ENCODE peak calls at places on chromosomes 4 and X, in six cellular contexts. One of them, this sample, is unnamed.
A peak's percentile ranks its signal among the peaks of the same experiment; 100 is the strongest.

GRCh38 chr4:5940470-5941203 is 47.8 kb upstream of the CRMP1 start:
- DNase-seq in GM23248: no peak
- DNase-seq in K562: no peak
- DNase-seq in hepatocyte: no peak
- DNase-seq in A549: no peak
- DNase-seq in OCI-LY7: no peak
- DNase-seq in this sample: peak; percentile 46

GRCh38 chrX:23317799-23318724 is 16.6 kb upstream of the PTCHD1 start:
- DNase-seq in A549: peak; percentile 15
- DNase-seq in hepatocyte: peak; percentile 14
- DNase-seq in OCI-LY7: peak; percentile 20
- DNase-seq in GM23248: peak; percentile 21
- DNase-seq in K562: peak; percentile 69
- DNase-seq in this sample: peak; percentile 61

GRCh38 chr4:123555500-123556273 is 159.1 kb downstream of the SPRY1 start:
- DNase-seq in K562: no peak
- DNase-seq in hepatocyte: peak; percentile 92
- DNase-seq in OCI-LY7: no peak
- DNase-seq in A549: peak; percentile 19
- DNase-seq in GM23248: peak; percentile 68
- DNase-seq in this sample: no peak

GRCh38 chr4:111011458-111011857 is 388.6 kb upstream of the PITX2 start:
- DNase-seq in K562: no peak
- DNase-seq in GM23248: no peak
- DNase-seq in hepatocyte: no peak
- DNase-seq in A549: no peak
- DNase-seq in OCI-LY7: no peak
- DNase-seq in this sample: no peak

GRCh38 chrX:153398275-153398960 is 2.7 kb downstream of the PNMA6E start:
- DNase-seq in A549: no peak
- DNase-seq in K562: no peak
- DNase-seq in GM23248: no peak
- DNase-seq in OCI-LY7: no peak
- DNase-seq in hepatocyte: no peak
- DNase-seq in this sample: no peak

GRCh38 chr4:153758688-153759406 is 977 bp downstream of the RNF175 start:
- DNase-seq in A549: no peak
- DNase-seq in K562: no peak
- DNase-seq in hepatocyte: no peak
- DNase-seq in OCI-LY7: no peak
- DNase-seq in GM23248: peak; percentile 14
- DNase-seq in this sample: no peak

GRCh38 chr4:76188149-76188548 is 25.5 kb downstream of the SCARB2 start:
- DNase-seq in A549: no peak
- DNase-seq in GM23248: no peak
- DNase-seq in K562: no peak
- DNase-seq in OCI-LY7: no peak
- DNase-seq in hepatocyte: no peak
- DNase-seq in this sample: no peak

GRCh38 chr4:104693601-104694201 is 199.0 kb upstream of the CXXC4 start:
- DNase-seq in GM23248: peak; percentile 28
- DNase-seq in A549: no peak
- DNase-seq in hepatocyte: no peak
- DNase-seq in OCI-LY7: peak; percentile 13
- DNase-seq in K562: no peak
- DNase-seq in this sample: no peak

GRCh38 chr4:72063726-72064125 is 31.9 kb downstream of the NPFFR2 start:
- DNase-seq in hepatocyte: no peak
- DNase-seq in GM23248: no peak
- DNase-seq in A549: no peak
- DNase-seq in OCI-LY7: no peak
- DNase-seq in K562: no peak
- DNase-seq in this sample: no peak

DNA sequence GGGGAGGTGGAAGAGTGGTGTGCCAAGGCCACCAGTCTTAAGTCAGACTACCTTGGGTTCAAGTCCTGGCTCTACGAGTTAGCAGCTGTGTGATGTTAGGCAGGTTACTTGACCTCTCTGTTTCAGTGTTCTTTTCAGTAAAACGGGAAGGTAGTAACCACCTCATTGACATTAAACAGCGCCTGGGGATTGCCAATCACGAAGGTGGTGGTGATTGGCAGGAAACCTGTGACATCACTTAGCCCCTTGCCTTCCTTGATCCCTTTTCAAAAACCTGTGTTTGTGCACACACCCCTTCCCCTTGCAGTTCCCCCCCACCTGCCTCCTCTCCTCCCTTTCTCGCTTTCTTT is 7.6 kb downstream of the KLF3 start:
- DNase-seq in GM23248: no peak
- DNase-seq in K562: no peak
- DNase-seq in hepatocyte: no peak
- DNase-seq in OCI-LY7: no peak
- DNase-seq in A549: no peak
- DNase-seq in this sample: no peak
- H3K4me2 ChIP-seq in GM23248: no peak overlapping the region
- H3K4me2 ChIP-seq in K562: peak overlapping the region; percentile 79
- H3K4me2 ChIP-seq in hepatocyte: peak overlapping the region; percentile 70
- H3K4me2 ChIP-seq in OCI-LY7: no peak overlapping the region
- H3K4me2 ChIP-seq in A549: peak overlapping the region; percentile 87
- H3K4me2 ChIP-seq in this sample: peak overlapping the region; percentile 73

DNA sequence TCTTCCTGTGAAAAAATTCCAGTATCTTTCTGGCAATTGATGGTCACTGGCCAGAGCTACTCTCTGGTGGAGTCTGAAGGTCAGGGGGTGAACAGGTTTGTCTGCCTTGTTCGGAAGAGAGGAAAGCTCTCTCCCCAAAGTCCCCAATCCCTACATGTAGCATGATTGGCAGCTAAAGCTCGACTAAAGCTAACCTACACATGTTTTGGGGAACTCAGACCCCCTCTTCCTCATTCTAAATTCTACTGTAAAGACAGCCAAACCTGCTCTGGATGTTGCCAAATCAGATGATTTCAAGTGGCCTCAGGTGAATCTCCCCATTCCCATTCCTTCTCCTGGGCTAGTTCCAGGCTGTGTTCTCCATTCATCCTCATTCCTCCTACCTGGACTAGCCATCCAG is 84.1 kb downstream of the MSN start:
- DNase-seq in K562: no peak
- DNase-seq in hepatocyte: no peak
- DNase-seq in A549: no peak
- DNase-seq in OCI-LY7: no peak
- DNase-seq in GM23248: no peak
- DNase-seq in this sample: no peak
- H3K4me3 ChIP-seq in K562: no peak overlapping the region
- H3K4me3 ChIP-seq in hepatocyte: no peak overlapping the region
- H3K4me3 ChIP-seq in A549: no peak overlapping the region
- H3K4me3 ChIP-seq in OCI-LY7: no peak overlapping the region
- H3K4me3 ChIP-seq in GM23248: no peak overlapping the region
- H3K4me3 ChIP-seq in this sample: no peak overlapping the region

GRCh38 chrX:72126048-72126415 is 5.7 kb downstream of the RTL5 start:
- DNase-seq in K562: no peak
- DNase-seq in GM23248: no peak
- DNase-seq in hepatocyte: no peak
- DNase-seq in A549: no peak
- DNase-seq in OCI-LY7: no peak
- DNase-seq in this sample: no peak

GRCh38 chrX:72127332-72127731 is 4.4 kb downstream of the RTL5 start:
- DNase-seq in A549: no peak
- DNase-seq in K562: no peak
- DNase-seq in hepatocyte: no peak
- DNase-seq in OCI-LY7: no peak
- DNase-seq in GM23248: no peak
- DNase-seq in this sample: no peak

GRCh38 chrX:72125331-72126047 is 6.2 kb downstream of the RTL5 start:
- DNase-seq in OCI-LY7: no peak
- DNase-seq in A549: no peak
- DNase-seq in hepatocyte: no peak
- DNase-seq in K562: no peak
- DNase-seq in GM23248: no peak
- DNase-seq in this sample: no peak

GRCh38 chrX:72128183-72128834 is 3.4 kb downstream of the RTL5 start:
- DNase-seq in GM23248: no peak
- DNase-seq in hepatocyte: no peak
- DNase-seq in K562: no peak
- DNase-seq in OCI-LY7: no peak
- DNase-seq in A549: no peak
- DNase-seq in this sample: no peak

DNA sequence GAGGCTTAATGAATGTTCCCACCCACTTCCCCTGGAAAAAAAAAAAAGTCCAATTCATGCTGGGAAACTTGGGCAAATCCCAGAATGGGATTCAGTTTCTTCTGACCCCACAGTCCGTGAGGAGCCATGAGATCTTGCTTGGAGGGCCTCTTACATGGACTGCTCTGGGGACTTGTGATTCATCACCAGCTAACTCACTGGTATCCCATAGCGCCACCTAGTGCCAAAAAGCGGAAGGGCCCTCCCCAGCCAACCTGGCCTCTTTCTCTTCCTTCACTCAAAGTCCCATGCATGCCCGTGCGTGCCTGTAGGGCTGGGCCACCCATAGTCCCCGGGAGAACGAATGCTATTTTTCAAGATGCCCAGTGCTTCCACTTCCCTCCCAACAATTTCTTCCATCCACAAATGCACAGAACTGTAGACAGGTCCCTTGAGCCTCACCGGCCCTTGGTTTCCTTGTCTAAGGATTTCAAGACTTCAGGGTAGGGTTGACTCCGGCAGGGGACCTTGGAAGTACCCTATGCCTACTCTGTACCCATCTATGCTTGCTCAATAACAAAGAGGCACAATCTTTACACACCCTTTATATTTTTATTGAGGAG is 5.1 kb downstream of the RTL5 start:
- DNase-seq in OCI-LY7: peak; percentile 48
- DNase-seq in GM23248: peak; percentile 84
- DNase-seq in K562: peak; percentile 78
- DNase-seq in hepatocyte: peak; percentile 83
- DNase-seq in A549: peak; percentile 71
- DNase-seq in this sample: peak; percentile 72
- H3K4me1 ChIP-seq in OCI-LY7: no peaks in the 10 kb centered on the region
- H3K4me1 ChIP-seq in GM23248: peaks cover 10% of the 10 kb centered on the region
- H3K4me1 ChIP-seq in K562: no peaks in the 10 kb centered on the region
- H3K4me1 ChIP-seq in hepatocyte: peaks cover 7% of the 10 kb centered on the region
- H3K4me1 ChIP-seq in A549: peaks cover 11% of the 10 kb centered on the region
- H3K4me1 ChIP-seq in this sample: peaks cover 18% of the 10 kb centered on the region

DNA sequence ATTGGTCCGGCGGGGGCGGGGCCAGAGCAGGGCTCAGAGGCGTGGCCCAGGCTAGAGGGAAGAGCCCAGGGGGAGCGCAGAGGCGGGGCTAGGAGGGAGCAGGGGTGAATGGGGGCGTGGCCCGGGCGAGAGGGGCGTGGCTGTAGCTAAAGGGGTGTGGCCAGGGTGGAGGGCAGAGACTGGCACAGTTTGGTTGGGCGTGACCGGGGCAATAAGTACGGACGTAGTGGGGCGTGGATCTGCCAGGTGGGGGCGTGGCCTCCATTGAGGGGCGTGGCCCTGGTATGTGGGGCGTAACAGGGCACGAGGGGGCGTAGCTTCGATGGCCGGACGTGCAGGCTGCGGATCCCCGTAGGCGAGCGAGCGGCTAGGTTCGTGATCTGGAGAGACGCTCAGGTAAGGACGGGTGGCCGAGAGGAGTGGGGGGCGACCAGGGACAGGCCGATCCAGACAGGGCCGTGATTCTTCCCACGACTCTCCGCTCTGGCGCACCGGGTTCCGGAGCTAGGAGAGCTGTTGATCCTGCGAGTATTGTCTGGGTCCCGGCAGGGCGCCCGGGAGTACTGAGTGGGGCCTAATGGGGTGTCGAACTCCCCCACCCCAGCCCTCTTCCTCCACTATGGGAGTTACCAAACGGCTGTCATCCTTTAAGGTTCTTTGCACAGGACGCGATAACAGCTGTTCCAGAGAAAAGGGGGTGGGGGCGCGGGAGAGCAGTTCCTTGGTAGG is at the start of gene CA5B:
- DNase-seq in GM23248: peak; percentile 88
- DNase-seq in K562: peak; percentile 97
- DNase-seq in OCI-LY7: peak; percentile 91
- DNase-seq in hepatocyte: peak; percentile 98
- DNase-seq in A549: peak; percentile 65
- DNase-seq in this sample: peak; percentile 98
- H3K4me2 ChIP-seq in GM23248: peak within 1 kb of the TSS; percentile 75
- H3K4me2 ChIP-seq in K562: peak within 1 kb of the TSS; percentile 79
- H3K4me2 ChIP-seq in OCI-LY7: peak within 1 kb of the TSS; percentile 84
- H3K4me2 ChIP-seq in hepatocyte: peak within 1 kb of the TSS; percentile 81
- H3K4me2 ChIP-seq in A549: peak within 1 kb of the TSS; percentile 95
- H3K4me2 ChIP-seq in this sample: peak within 1 kb of the TSS; percentile 89

GRCh38 chr4:95660719-95661118 is 111.9 kb upstream of the UNC5C start:
- DNase-seq in OCI-LY7: no peak
- DNase-seq in K562: no peak
- DNase-seq in A549: no peak
- DNase-seq in GM23248: no peak
- DNase-seq in hepatocyte: no peak
- DNase-seq in this sample: peak; percentile 62
- H3K4me3 ChIP-seq in OCI-LY7: no peak overlapping the region
- H3K4me3 ChIP-seq in K562: no peak overlapping the region
- H3K4me3 ChIP-seq in A549: no peak overlapping the region
- H3K4me3 ChIP-seq in GM23248: no peak overlapping the region
- H3K4me3 ChIP-seq in hepatocyte: no peak overlapping the region
- H3K4me3 ChIP-seq in this sample: no peak overlapping the region

GRCh38 chr4:139453041-139453370 is 915 bp upstream of the RAB33B start:
- DNase-seq in hepatocyte: peak; percentile 86
- DNase-seq in GM23248: peak; percentile 89
- DNase-seq in A549: peak; percentile 70
- DNase-seq in K562: no peak
- DNase-seq in OCI-LY7: peak; percentile 91
- DNase-seq in this sample: no peak

GRCh38 chr4:139454111-139454600 is at the start of gene RAB33B:
- DNase-seq in hepatocyte: no peak
- DNase-seq in OCI-LY7: peak; percentile 50
- DNase-seq in K562: no peak
- DNase-seq in GM23248: peak; percentile 96
- DNase-seq in A549: peak; percentile 60
- DNase-seq in this sample: peak; percentile 95

GRCh38 chr4:139454646-139455045 is 725 bp downstream of the RAB33B start:
- DNase-seq in A549: no peak
- DNase-seq in GM23248: peak; percentile 43
- DNase-seq in OCI-LY7: peak; percentile 31
- DNase-seq in K562: no peak
- DNase-seq in hepatocyte: no peak
- DNase-seq in this sample: no peak

GRCh38 chr4:139452000-139452399 is 1.9 kb upstream of the RAB33B start:
- DNase-seq in hepatocyte: no peak
- DNase-seq in A549: no peak
- DNase-seq in K562: no peak
- DNase-seq in GM23248: no peak
- DNase-seq in OCI-LY7: no peak
- DNase-seq in this sample: no peak

GRCh38 chr4:139453371-139454110 is 380 bp upstream of the RAB33B start:
- DNase-seq in OCI-LY7: peak; percentile 97
- DNase-seq in A549: peak; percentile 76
- DNase-seq in K562: peak; percentile 91
- DNase-seq in GM23248: peak; percentile 99
- DNase-seq in hepatocyte: peak; percentile 97
- DNase-seq in this sample: peak; percentile 97
- H3K4me1 ChIP-seq in OCI-LY7: peaks cover 43% of the 10 kb centered on the region
- H3K4me1 ChIP-seq in A549: peaks cover 51% of the 10 kb centered on the region
- H3K4me1 ChIP-seq in K562: peaks cover 28% of the 10 kb centered on the region
- H3K4me1 ChIP-seq in GM23248: peaks cover 44% of the 10 kb centered on the region
- H3K4me1 ChIP-seq in hepatocyte: peaks cover 34% of the 10 kb centered on the region
- H3K4me1 ChIP-seq in this sample: peaks cover 33% of the 10 kb centered on the region